ENCODE peak calls at places on chromosomes 16 and 17, in nine cellular contexts. E is H1, C is A549, D is stomach, F is adrenal gland, X is body of pancreas, V is Peyer's patch, O is transverse colon, W is K562. H is an unnamed sample.

GRCh38 chr17:32755045-32755805 is 121.7 kb downstream of the MYO1D start:
- DNase-seq in E (no peak), C (peak; percentile 78), D (no peak), F (no peak), X (no peak), V (no peak), O (no peak), W (peak; percentile 41), H (no peak)

GRCh38 chr16:22786691-22787090 is 27.3 kb upstream of the HS3ST2 start:
- DNase-seq in E (no peak), C (no peak), D (no peak), F (no peak), X (no peak), V (no peak), O (no peak), W (no peak), H (no peak)

GRCh38 chr17:53058031-53058430 is 764.7 kb upstream of the KIF2B start:
- DNase-seq in E (no peak), C (no peak), D (no peak), F (no peak), X (no peak), V (no peak), O (no peak), W (no peak), H (no peak)

GRCh38 chr17:38591759-38592241 is 14.0 kb downstream of the SRCIN1 start:
- DNase-seq in E (no peak), C (no peak), D (no peak), F (no peak), X (no peak), V (no peak), O (no peak), W (no peak), H (no peak)

GRCh38 chr16:69340095-69340644 is 598 bp downstream of the NIP7 start:
- DNase-seq in E (no peak), C (no peak), D (no peak), F (no peak), X (no peak), V (no peak), O (no peak), W (no peak), H (no peak)

GRCh38 chr16:55476625-55477533 is 2.1 kb upstream of the MMP2 start:
- DNase-seq in E (no peak), C (no peak), D (no peak), F (no peak), X (no peak), V (no peak), O (no peak), W (no peak), H (no peak)

GRCh38 chr16:57609541-57610401 is 18.7 kb upstream of the ADGRG1 start:
- DNase-seq in E (peak; percentile 41), C (no peak), D (peak; percentile 79), F (peak; percentile 59), X (peak; percentile 70), V (peak; percentile 56), O (peak; percentile 56), W (no peak), H (no peak)

GRCh38 chr16:71610447-71610846 is 15.5 kb upstream of the MARVELD3 start:
- DNase-seq in E (no peak), C (no peak), D (no peak), F (no peak), X (no peak), V (no peak), O (no peak), W (no peak), H (no peak)

GRCh38 chr17:83124871-83125514 is 45.6 kb downstream of the METRNL start:
- DNase-seq in E (no peak), C (no peak), D (no peak), F (no peak), X (no peak), V (no peak), O (no peak), W (no peak), H (no peak)

GRCh38 chr17:32492648-32493289 is 6.0 kb downstream of the CDK5R1 start:
- DNase-seq in E (no peak), C (no peak), D (no peak), F (no peak), X (no peak), V (no peak), O (no peak), W (no peak), H (no peak)

GRCh38 chr16:17416461-17417221 is 54.1 kb downstream of the XYLT1 start:
- DNase-seq in E (no peak), C (no peak), D (no peak), F (peak; percentile 52), X (peak; percentile 59), V (peak; percentile 83), O (peak; percentile 60), W (no peak), H (no peak)

GRCh38 chr16:81807767-81808166 is 28.7 kb downstream of the PLCG2 start:
- DNase-seq in E (no peak), C (no peak), D (no peak), F (no peak), X (no peak), V (no peak), O (no peak), W (no peak), H (no peak)

GRCh38 chr16:11914759-11915643 is 755 bp downstream of the GSPT1 start:
- DNase-seq in E (peak; percentile 54), C (peak; percentile 34), D (peak; percentile 41), F (peak; percentile 56), X (peak; percentile 36), V (peak; percentile 51), O (peak; percentile 53), W (peak; percentile 77), H (no peak)

GRCh38 chr17:62968445-62968923 is 2.4 kb downstream of the TANC2 start:
- DNase-seq in E (no peak), C (peak; percentile 93), D (peak; percentile 37), F (peak; percentile 56), X (peak; percentile 72), V (no peak), O (peak; percentile 44), W (peak; percentile 85), H (peak; percentile 49)

GRCh38 chr16:27067138-27067537 is 411 bp downstream of the C16orf82 start:
- DNase-seq in E (peak; percentile 63), C (no peak), D (no peak), F (no peak), X (no peak), V (no peak), O (no peak), W (no peak), H (no peak)
- TF ChIP-seq POLR2A in E (no peak), C (no peak), D (no peak), F (no peak), X (no peak), V (no peak), O (no peak), W (no peak), H (no peak)

DNA sequence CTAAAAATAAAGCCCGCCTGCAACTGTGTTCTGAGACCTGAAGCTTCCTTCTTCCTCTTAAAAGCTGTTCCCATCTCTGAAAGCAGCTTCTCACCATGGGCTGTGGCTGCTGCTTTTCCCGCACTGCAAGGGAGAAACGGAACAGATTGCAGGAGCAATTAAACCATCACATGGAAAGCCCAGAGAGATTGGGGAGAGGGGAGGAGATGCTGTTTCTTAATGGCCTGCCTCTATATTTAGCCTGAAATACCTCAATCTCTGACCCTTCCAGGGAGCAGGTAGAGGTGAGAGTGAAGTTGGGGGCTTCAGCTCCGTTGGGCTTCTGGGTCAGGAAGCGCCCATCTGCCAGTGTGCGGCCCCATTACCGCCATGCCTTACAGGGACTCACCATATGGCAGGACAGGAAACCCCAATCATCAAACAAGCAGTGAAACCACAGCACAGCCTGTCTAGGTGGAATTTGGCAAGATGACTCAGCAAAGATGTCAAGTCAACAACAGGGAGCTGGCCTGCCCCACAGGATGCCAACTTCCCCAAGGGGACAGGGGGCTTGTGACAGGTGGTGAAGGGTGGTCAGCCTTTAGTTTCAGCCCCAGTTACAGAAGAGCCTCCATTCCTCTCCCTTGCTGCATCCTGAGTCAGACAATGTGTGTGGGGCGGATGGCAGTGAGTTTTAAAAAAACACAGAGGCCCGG is 286.6 kb upstream of the CCL2 start:
- DNase-seq in E (no peak), C (peak; percentile 18), D (no peak), F (no peak), X (peak; percentile 15), V (peak; percentile 17), O (no peak), W (peak; percentile 39), H (no peak)
- H3K4me3 ChIP-seq in E (no peak overlapping the region), C (no peak overlapping the region), D (no peak overlapping the region), F (no peak overlapping the region), X (no peak overlapping the region), V (no peak overlapping the region), O (no peak overlapping the region), W (no peak overlapping the region), H (no peak overlapping the region)

DNA sequence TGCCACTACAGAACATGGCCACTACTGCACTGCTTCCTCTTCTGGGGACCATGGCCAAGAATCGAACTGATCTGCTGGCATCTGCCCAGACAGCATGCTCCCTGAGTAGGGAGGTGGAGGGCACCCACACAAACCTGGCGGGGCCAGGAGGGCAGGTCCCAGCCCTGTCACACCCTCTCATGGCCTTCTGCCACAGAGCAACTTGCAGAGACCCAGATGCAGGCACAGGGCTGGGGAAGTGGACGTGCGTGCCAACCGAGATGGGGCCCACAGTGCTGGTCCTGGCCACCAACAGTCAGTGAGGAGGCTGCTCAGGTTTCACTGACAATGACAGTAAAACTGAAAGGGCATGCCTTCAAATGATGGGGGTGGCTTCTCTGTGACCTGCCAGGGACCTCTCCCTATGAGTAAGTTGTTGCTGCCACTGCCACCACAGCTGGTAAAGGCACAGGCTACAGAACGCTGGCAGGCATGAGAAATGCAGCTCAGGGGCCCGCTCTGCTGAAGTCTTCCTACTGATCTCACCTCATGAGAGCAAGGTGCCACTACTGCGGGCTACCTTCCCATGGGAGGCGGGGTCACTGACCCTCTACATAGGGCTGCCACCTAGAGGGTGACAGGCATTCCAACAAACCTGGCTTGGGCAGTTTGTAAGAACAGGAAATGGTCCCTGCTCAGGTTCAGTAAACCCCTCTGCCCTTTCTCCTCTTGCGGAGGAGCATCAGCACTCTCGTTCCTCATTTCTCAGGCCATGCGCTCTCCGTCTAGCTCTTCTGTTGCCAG is 15.5 kb downstream of the HIC1 start:
- DNase-seq in E (no peak), C (no peak), D (no peak), F (no peak), X (no peak), V (no peak), O (no peak), W (no peak), H (no peak)
- H3K4me1 ChIP-seq in E (peaks cover 2% of the 10 kb centered on the region), C (no peaks in the 10 kb centered on the region), D (peaks cover 34% of the 10 kb centered on the region), F (peaks cover 40% of the 10 kb centered on the region), X (peaks cover 13% of the 10 kb centered on the region), V (peaks cover 22% of the 10 kb centered on the region), O (peaks cover 28% of the 10 kb centered on the region), W (peaks cover 2% of the 10 kb centered on the region), H (peaks cover 64% of the 10 kb centered on the region)

DNA sequence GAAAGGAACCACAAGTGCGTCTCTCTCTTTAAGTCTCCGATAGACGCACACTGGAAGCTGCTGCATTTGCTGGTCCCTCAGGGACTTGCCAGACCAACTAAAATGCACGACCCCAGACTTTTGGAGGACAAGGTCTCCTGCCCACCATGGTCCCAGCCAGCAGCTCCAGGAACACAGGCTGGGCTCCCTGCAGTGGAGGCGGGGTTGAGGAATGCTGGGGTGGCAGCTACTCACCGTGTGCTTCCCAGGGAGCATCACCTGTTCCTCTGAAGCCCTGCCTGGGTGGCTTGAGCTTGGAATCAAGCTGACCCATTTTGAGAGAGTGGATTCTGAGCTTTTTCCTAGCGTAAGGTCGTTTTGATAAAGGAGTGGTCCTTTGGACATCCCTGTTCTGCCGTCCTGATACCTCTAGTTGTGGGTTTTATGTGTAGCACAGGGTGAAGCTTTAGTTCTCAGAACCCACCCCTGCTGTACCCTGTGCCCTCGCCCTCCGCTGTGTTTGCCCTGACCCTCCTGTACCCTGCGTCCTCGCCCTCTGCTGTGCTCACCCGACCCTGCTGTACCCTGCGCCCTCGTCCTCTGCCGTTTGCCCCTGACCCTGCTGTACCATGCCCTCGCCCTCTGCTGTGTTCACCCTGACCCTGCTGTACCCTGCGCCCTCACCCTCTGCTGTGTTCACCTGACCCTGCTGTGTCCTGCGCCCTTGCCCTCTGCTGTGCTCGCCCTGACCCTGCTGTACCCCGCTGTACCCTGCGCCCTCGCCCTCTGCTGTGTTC is 11.0 kb downstream of the ZNF276 start:
- DNase-seq in E (no peak), C (no peak), D (no peak), F (no peak), X (no peak), V (no peak), O (no peak), W (no peak), H (no peak)
- TF ChIP-seq POLR2A in E (no peak), C (no peak), D (no peak), F (no peak), X (no peak), V (no peak), O (no peak), W (peak; percentile 37), H (no peak)

H was measured in tibial nerve.